ENCODE peak calls at places on chromosomes 5 and 9, in eight cellular contexts. O, R, E, H, F, G, Q and V are unnamed samples. For H3K4me1, the result is how much of the 10 kb centered on the place peaks cover.

GRCh38 chr5:59660737-59661136 is 232.8 kb downstream of the PDE4D start:
- DNase-seq in Q (no peak), O (no peak), E (no peak), G (no peak), H (peak), R (peak), F (no peak), V (no peak)

GRCh38 chr9:4235951-4236804 is 63.7 kb downstream of the GLIS3 start:
- DNase-seq in O (no peak), Q (no peak), G (no peak), F (peak), E (no peak), R (peak), H (peak), V (no peak)

GRCh38 chr5:13591621-13592020 is 352.9 kb downstream of the DNAH5 start:
- DNase-seq in R (peak), F (no peak), O (no peak), E (no peak), H (peak), Q (no peak), G (no peak), V (no peak)

GRCh38 chr5:148237795-148238194 is 530 bp upstream of the MARCOL start:
- DNase-seq in F (no peak), E (no peak), R (no peak), H (peak), Q (no peak), G (no peak), O (no peak), V (no peak)

GRCh38 chr9:22238809-22239684 is 207.6 kb upstream of the DMRTA1 start:
- DNase-seq in H (peak), E (no peak), O (no peak), R (peak), F (peak), G (no peak), Q (no peak), V (no peak)

GRCh38 chr5:58751222-58751621 is 168.3 kb downstream of the RAB3C start:
- DNase-seq in G (peak), O (no peak), R (peak), Q (no peak), F (peak), E (no peak), H (peak), V (no peak)

GRCh38 chr5:132444061-132444460 is 46.5 kb downstream of the IRF1 start:
- DNase-seq in F (no peak), G (no peak), Q (no peak), R (no peak), O (no peak), H (no peak), E (no peak), V (no peak)

GRCh38 chr9:116525611-116526010 is 161.5 kb upstream of the TRIM32 start:
- DNase-seq in Q (no peak), H (no peak), E (no peak), F (no peak), G (no peak), O (no peak), R (no peak), V (no peak)

GRCh38 chr5:58871648-58872242 is 288.9 kb downstream of the RAB3C start:
- DNase-seq in E (no peak), O (peak), Q (no peak), R (peak), F (peak), G (no peak), H (peak), V (no peak)

GRCh38 chr9:25702536-25702935 is 24.3 kb upstream of the TUSC1 start:
- DNase-seq in G (no peak), O (no peak), Q (no peak), F (no peak), E (no peak), H (no peak), R (peak), V (no peak)

GRCh38 chr5:32538031-32538547 is 47.3 kb upstream of the SUB1 start:
- DNase-seq in F (no peak), E (no peak), G (peak), R (no peak), H (no peak), Q (no peak), O (peak), V (no peak)

GRCh38 chr9:98726735-98727134 is 18.0 kb upstream of the GABBR2 start:
- DNase-seq in O (no peak), H (no peak), F (no peak), R (peak), Q (no peak), E (no peak), G (no peak), V (no peak)

GRCh38 chr9:87157366-87158031 is 210.2 kb upstream of the GAS1 start:
- DNase-seq in H (no peak), E (no peak), Q (no peak), R (no peak), F (no peak), O (no peak), G (no peak), V (no peak)

GRCh38 chr5:157233515-157233914 is 32.4 kb upstream of the CYFIP2 start:
- DNase-seq in R (no peak), Q (no peak), H (no peak), O (no peak), F (no peak), E (no peak), G (no peak), V (no peak)

DNA sequence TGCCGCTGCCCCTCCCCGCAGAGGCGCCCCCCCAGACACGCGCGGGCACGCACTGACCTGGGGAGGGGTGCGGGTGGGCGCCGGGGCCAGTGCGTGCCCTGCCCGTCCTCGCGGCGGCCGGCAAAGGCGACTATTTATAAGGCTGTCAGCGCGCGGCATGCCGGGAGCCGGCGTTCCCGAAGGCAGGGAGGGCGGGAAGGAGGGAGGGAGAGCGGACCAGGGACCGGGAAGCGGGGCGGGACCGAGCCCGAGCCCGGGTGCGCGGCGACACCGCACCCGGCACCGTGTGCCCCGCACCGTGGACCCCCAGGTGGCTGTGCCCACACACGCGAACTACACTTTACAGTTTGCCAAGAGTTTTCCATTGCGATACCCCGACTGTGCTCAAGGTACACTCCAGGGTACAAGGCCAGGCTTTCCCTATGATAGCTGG is at the start of gene AK1:
- DNase-seq in O (peak), G (peak), F (no peak), E (peak), H (no peak), Q (peak), R (peak), V (no peak)
- TF ChIP-seq POLR2A in O (peak), G (peak), F (peak), E (peak), H (peak), Q (peak), R (peak), V (no peak)

GRCh38 chr9:114301798-114302565 is 20.9 kb upstream of the ORM1 start:
- DNase-seq in O (peak), R (no peak), G (peak), Q (no peak), E (no peak), H (no peak), F (no peak), V (no peak)

GRCh38 chr9:114303571-114303970 is 19.3 kb upstream of the ORM1 start:
- DNase-seq in G (peak), R (no peak), O (peak), Q (no peak), H (no peak), E (no peak), F (no peak), V (no peak)

GRCh38 chr9:114303977-114304376 is 18.9 kb upstream of the ORM1 start:
- DNase-seq in Q (no peak), E (no peak), F (no peak), O (peak), G (peak), H (no peak), R (no peak), V (no peak)

GRCh38 chr9:114300846-114301797 is 21.8 kb upstream of the ORM1 start:
- DNase-seq in O (peak), Q (no peak), G (peak), E (no peak), F (no peak), R (no peak), H (no peak), V (no peak)

DNA sequence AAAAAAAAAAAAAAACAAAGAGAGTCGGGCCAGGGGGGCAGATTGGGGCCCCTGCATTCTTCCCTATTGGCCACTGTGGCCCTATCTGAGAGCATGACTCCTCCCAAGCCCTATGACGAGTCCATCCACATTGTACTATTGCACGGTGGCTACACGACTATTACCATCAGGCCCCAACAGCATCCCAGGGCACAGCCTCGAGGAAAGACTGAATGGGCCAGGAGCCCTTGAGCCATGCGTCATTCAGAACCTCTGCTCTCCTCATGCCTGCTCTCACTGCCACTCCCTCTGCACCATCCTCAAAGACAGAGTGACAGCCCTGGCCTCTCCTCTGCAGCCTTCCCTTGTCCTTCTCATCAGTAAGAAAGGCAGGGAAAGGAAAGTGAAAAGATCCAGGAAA is 20.2 kb upstream of the ORM1 start:
- DNase-seq in R (no peak), E (no peak), F (no peak), G (peak), Q (no peak), H (no peak), O (peak), V (no peak)
- H3K4me1 ChIP-seq in R (under half), E (under half), F (under half), G (under half), Q (under half), H (under half), O (under half), V (under half)

GRCh38 chr5:72501475-72501874 is 5.7 kb downstream of the ZNF366 start:
- DNase-seq in H (no peak), O (no peak), E (no peak), Q (no peak), R (peak), G (no peak), F (no peak), V (no peak)

GRCh38 chr5:72505026-72505425 is 2.2 kb downstream of the ZNF366 start:
- DNase-seq in E (no peak), H (no peak), R (no peak), G (no peak), F (no peak), O (no peak), Q (no peak), V (no peak)

GRCh38 chr5:72506150-72506549 is 1.1 kb downstream of the ZNF366 start:
- DNase-seq in H (no peak), F (no peak), E (no peak), G (no peak), O (no peak), R (no peak), Q (no peak), V (no peak)

GRCh38 chr5:72505539-72505938 is 1.7 kb downstream of the ZNF366 start:
- DNase-seq in E (no peak), F (no peak), H (no peak), O (no peak), R (no peak), G (no peak), Q (no peak), V (no peak)

DNA sequence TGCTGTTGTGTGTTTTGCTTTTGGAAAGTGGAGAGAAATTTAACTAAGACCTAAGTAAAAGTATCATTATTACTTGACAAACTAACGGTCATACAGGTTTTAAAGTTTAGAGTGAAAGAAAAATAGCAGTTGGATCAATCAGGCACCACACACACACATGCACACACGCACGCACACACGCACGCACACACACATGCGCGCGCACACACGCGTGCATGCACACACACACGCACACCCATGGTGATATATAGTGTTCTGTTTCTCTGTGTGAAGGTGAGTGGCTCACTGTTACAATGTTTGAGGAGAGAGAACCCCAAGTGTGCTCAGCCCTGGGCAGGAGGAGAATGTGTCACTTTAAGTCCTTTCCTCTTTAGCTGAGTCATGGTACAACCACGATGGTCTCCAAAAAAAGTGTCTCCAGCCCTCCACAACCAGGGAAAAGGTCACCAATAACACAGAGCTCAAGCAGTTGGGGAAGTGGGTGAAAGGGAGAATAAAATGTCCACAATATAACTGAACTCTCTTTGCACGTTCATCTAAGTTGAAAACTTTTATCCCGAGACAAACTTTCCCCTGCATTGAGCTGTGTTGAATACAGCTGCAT is 3.2 kb downstream of the ZNF366 start:
- DNase-seq in O (no peak), E (no peak), F (no peak), G (no peak), R (peak), H (peak), Q (peak), V (no peak)
- TF ChIP-seq POLR2A in O (no peak), E (no peak), F (no peak), G (no peak), R (no peak), H (no peak), Q (peak), V (no peak)

DNA sequence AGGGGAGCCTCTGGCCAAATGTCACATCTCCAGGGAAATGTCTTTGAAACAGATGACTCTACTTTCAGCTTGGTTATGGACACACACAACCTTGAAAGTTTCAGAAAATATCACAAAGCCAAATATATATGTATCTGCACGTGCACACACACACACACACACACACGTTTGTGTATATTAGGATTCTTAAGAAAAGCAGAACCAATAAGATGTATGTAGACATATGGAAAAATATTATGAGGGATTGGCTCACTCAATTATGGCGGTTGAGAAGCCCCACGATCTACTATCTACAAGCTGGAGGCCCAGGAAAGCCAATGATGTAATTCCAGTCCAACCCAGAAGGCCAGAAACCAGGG is 194.9 kb downstream of the PALM2AKAP2 start:
- DNase-seq in H (no peak), R (no peak), G (no peak), O (no peak), F (no peak), Q (no peak), E (no peak), V (no peak)
- H3K4me1 ChIP-seq in H (under half), R (under half), G (under half), O (under half), F (under half), Q (under half), E (under half), V (under half)

GRCh38 chr5:108505608-108506007 is 123.7 kb upstream of the FBXL17 start:
- DNase-seq in Q (no peak), H (no peak), F (no peak), G (no peak), R (no peak), E (no peak), O (no peak), V (no peak)
- TF ChIP-seq POLR2A in Q (no peak), H (no peak), F (no peak), G (no peak), R (no peak), E (no peak), O (no peak), V (no peak)